ENCODE peak calls at places on chromosomes 12 and 14, in six cellular contexts. R is dorsolateral prefrontal cortex, C is Peyer's patch, X is coronary artery, D is AG04450, G is cardiac muscle cell. I is an unnamed sample.

GRCh38 chr12:108495054-108495453 is 20.0 kb upstream of the FICD start:
- DNase-seq in G (peak; percentile 15), X (no peak), D (no peak), R (no peak), C (no peak), I (no peak)

GRCh38 chr14:75341639-75342038 is 63.0 kb downstream of the FOS start:
- DNase-seq in X (no peak), R (no peak), D (no peak), C (no peak), G (no peak), I (no peak)

GRCh38 chr12:68591716-68592437 is 18.8 kb upstream of the RAP1B start:
- DNase-seq in D (no peak), G (no peak), C (no peak), X (no peak), R (no peak), I (no peak)

GRCh38 chr14:64510825-64511679 is 6.5 kb downstream of the ZBTB1 start:
- DNase-seq in X (no peak), D (peak; percentile 34), R (peak; percentile 55), C (no peak), G (peak; percentile 81), I (no peak)

GRCh38 chr14:88618476-88618875 is 55.6 kb downstream of the ZC3H14 start:
- DNase-seq in C (no peak), G (no peak), R (no peak), D (no peak), X (no peak), I (no peak)

GRCh38 chr12:662541-663292 is 528 bp downstream of the NINJ2 start:
- DNase-seq in C (no peak), D (no peak), X (no peak), R (no peak), G (no peak), I (no peak)

GRCh38 chr12:48542300-48542928 is 17.0 kb downstream of the OR8S1 start:
- DNase-seq in C (no peak), D (no peak), G (peak; percentile 27), X (no peak), R (peak; percentile 45), I (peak; percentile 36)

GRCh38 chr12:59517522-59517921 is 78.3 kb upstream of the SLC16A7 start:
- DNase-seq in C (no peak), D (no peak), X (no peak), G (no peak), R (no peak), I (no peak)

GRCh38 chr12:132523576-132524331 is 33.8 kb downstream of the FBRSL1 start:
- DNase-seq in C (peak; percentile 81), R (peak; percentile 84), G (peak; percentile 72), X (no peak), D (no peak), I (peak; percentile 55)

GRCh38 chr12:121314441-121314840 is 17.9 kb upstream of the CAMKK2 start:
- DNase-seq in D (no peak), X (no peak), R (no peak), C (no peak), G (no peak), I (no peak)

GRCh38 chr12:25249951-25250738 is 584 bp downstream of the KRAS start:
- DNase-seq in G (peak; percentile 55), X (peak; percentile 82), C (peak; percentile 79), D (no peak), R (no peak), I (peak; percentile 17)

GRCh38 chr14:51552768-51553426 is 98.8 kb upstream of the FRMD6 start:
- DNase-seq in D (no peak), G (peak; percentile 47), R (no peak), C (no peak), X (no peak), I (no peak)

GRCh38 chr12:45893240-45893639 is 97.1 kb downstream of the SCAF11 start:
- DNase-seq in R (no peak), D (no peak), X (no peak), C (no peak), G (no peak), I (no peak)

GRCh38 chr12:24911284-24911791 is 37.6 kb downstream of the BCAT1 start:
- DNase-seq in X (no peak), G (no peak), R (no peak), C (no peak), D (peak; percentile 89), I (no peak)

GRCh38 chr12:93738199-93739058 is 61.3 kb downstream of the CRADD start:
- DNase-seq in D (no peak), R (no peak), C (no peak), G (no peak), X (no peak), I (no peak)

GRCh38 chr12:29229158-29229505 is 80.1 kb downstream of the FAR2 start:
- DNase-seq in D (no peak), R (no peak), X (no peak), C (no peak), G (no peak), I (no peak)

GRCh38 chr12:71704920-71705319 is 19.0 kb downstream of the TMEM19 start:
- DNase-seq in G (no peak), X (no peak), D (no peak), C (no peak), R (no peak), I (no peak)

GRCh38 chr12:71708658-71709057 is 22.8 kb downstream of the TMEM19 start:
- DNase-seq in G (no peak), R (no peak), C (no peak), X (no peak), D (no peak), I (no peak)

GRCh38 chr12:71710276-71711125 is 24.6 kb downstream of the TMEM19 start:
- DNase-seq in G (no peak), X (no peak), C (no peak), D (peak; percentile 50), R (no peak), I (peak; percentile 90)
- H3K27ac ChIP-seq in G (no peak overlapping the region), X (no peak overlapping the region), C (no peak overlapping the region), D (no peak overlapping the region), R (no peak overlapping the region), I (peak overlapping the region; percentile 73)

GRCh38 chr14:73780391-73780790 is 66.2 kb upstream of the PNMA1 start:
- DNase-seq in R (no peak), C (peak; percentile 15), D (no peak), G (no peak), X (no peak), I (no peak)

GRCh38 chr14:73783107-73783727 is 68.4 kb upstream of the PTGR2 start:
- DNase-seq in R (no peak), G (peak; percentile 87), C (peak; percentile 38), X (no peak), D (no peak), I (no peak)

GRCh38 chr14:73784065-73784987 is 67.3 kb upstream of the PTGR2 start:
- DNase-seq in X (no peak), G (peak; percentile 37), R (no peak), D (no peak), C (peak; percentile 41), I (no peak)

GRCh38 chr14:73780896-73781295 is 66.7 kb upstream of the PNMA1 start:
- DNase-seq in C (no peak), D (no peak), X (no peak), G (no peak), R (no peak), I (no peak)

GRCh38 chr14:73782623-73783022 is 68.4 kb upstream of the PNMA1 start:
- DNase-seq in C (peak; percentile 21), G (no peak), D (no peak), X (no peak), R (no peak), I (no peak)
- H3K27ac ChIP-seq in C (no peak overlapping the region), G (peak overlapping the region; percentile 91), D (no peak overlapping the region), X (peak overlapping the region; percentile 100), R (no peak overlapping the region), I (peak overlapping the region; percentile 99)

GRCh38 chr14:77236814-77237213 is 34.2 kb downstream of the NGB start:
- DNase-seq in X (no peak), G (no peak), C (no peak), R (no peak), D (no peak), I (no peak)
- H3K27ac ChIP-seq in X (no peak overlapping the region), G (no peak overlapping the region), C (no peak overlapping the region), R (no peak overlapping the region), D (no peak overlapping the region), I (no peak overlapping the region)

DNA sequence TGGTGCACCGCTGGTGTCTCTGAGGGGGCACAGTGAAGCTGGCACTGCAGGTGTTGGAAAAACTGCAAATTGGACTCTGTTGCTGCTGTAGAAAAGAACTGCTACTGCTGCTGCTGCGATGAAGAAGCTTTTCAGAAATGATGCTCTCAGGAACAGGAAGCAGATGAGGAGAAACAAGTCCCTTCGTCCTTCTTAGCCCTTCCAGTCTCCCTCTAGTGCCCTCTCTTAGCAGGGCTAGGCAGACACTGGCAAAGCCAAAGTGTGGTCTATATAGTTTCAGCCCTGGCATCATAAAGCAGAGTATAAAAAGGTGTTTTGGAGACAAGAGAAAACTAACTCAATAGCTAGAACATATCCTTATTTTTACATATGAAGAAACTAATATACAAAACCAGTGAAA is 174.5 kb downstream of the MYRFL start:
- DNase-seq in X (no peak), G (no peak), C (no peak), D (no peak), R (no peak), I (no peak)
- H3K27ac ChIP-seq in X (no peak overlapping the region), G (no peak overlapping the region), C (no peak overlapping the region), D (no peak overlapping the region), R (no peak overlapping the region), I (no peak overlapping the region)

GRCh38 chr14:73620268-73620667 is 8.0 kb downstream of the ACOT6 start:
- DNase-seq in R (no peak), G (no peak), D (no peak), X (no peak), C (no peak), I (no peak)
- H3K27ac ChIP-seq in R (no peak overlapping the region), G (no peak overlapping the region), D (no peak overlapping the region), X (no peak overlapping the region), C (no peak overlapping the region), I (no peak overlapping the region)

DNA sequence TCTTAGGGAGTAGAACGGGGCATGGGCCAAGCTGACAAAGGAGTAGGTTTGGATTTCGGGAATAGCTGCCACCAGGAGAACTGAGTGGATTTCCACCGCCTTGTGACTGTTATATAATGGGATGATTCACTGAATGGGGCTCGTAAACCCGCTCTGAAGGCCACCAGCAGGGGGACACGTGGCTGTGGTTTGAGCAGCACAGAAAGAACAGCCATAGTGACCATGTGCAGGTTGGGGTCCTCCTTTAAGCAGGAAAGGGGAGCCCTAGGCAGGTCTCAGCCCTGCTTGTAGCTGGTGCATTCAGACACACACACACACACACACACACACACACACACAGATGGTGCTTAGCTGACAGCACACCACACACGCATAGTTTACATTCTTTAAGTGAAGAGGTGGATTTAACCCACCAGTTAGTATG is 8.6 kb upstream of the ASB2 start:
- DNase-seq in R (peak; percentile 68), C (no peak), X (no peak), G (peak; percentile 79), D (peak; percentile 85), I (peak; percentile 26)
- H3K27ac ChIP-seq in R (no peak overlapping the region), C (no peak overlapping the region), X (no peak overlapping the region), G (peak overlapping the region; percentile 61), D (peak overlapping the region; percentile 47), I (no peak overlapping the region)

GRCh38 chr12:124866195-124866882 is 2.7 kb upstream of the SCARB1 start:
- DNase-seq in G (no peak), C (no peak), D (no peak), R (no peak), X (no peak), I (no peak)
- H3K27ac ChIP-seq in G (no peak overlapping the region), C (no peak overlapping the region), D (no peak overlapping the region), R (no peak overlapping the region), X (no peak overlapping the region), I (no peak overlapping the region)

DNA sequence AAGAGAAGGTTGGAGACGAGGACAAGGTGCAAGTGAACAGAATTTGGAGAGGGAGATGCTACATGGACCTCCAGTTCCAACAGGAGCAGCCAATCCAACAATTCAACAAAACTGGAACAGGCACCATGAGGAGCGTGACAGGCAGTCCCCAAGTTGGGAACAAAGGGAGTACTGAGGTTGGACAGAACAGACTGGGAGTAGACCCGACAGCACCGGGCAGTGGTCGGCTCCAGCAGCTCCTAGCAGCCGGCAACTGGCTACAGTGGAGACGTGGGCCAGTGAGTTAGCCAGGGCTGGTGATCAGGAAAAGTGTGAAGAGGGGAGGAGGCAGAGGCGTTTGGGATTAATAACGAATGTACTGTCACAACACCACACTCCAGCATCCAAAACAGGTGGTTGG is 16.4 kb downstream of the MAP3K9 start:
- DNase-seq in G (no peak), X (no peak), R (no peak), C (no peak), D (no peak), I (no peak)
- H3K27ac ChIP-seq in G (no peak overlapping the region), X (no peak overlapping the region), R (no peak overlapping the region), C (no peak overlapping the region), D (no peak overlapping the region), I (peak overlapping the region; percentile 14)

I was measured in RWPE1.